ENCODE peak calls at places on chromosome 5, in six cellular contexts. One of them, this sample, is unnamed.

GRCh38 chr5:135436856-135437795 is 10.0 kb downstream of the DCANP1 start:
- DNase-seq in midbrain: no peak
- DNase-seq in NCI-H446: no peak
- DNase-seq in A549: no peak
- DNase-seq in activated CD4-positive, alpha-beta T cell treated with anti-CD3 and anti-CD28 coated beads, Interleukin-2, amount 50 U/mL, for 4 hours: no peak
- DNase-seq in body of pancreas: no peak
- DNase-seq in this sample: no peak

GRCh38 chr5:35194636-35195471 is 35.4 kb downstream of the PRLR start:
- DNase-seq in midbrain: no peak
- DNase-seq in NCI-H446: no peak
- DNase-seq in A549: no peak
- DNase-seq in activated CD4-positive, alpha-beta T cell treated with anti-CD3 and anti-CD28 coated beads, Interleukin-2, amount 50 U/mL, for 4 hours: no peak
- DNase-seq in body of pancreas: no peak
- DNase-seq in this sample: no peak

GRCh38 chr5:75167345-75167744 is 69.3 kb downstream of the ANKRD31 start:
- DNase-seq in midbrain: no peak
- DNase-seq in NCI-H446: no peak
- DNase-seq in A549: peak; percentile 31
- DNase-seq in activated CD4-positive, alpha-beta T cell treated with anti-CD3 and anti-CD28 coated beads, Interleukin-2, amount 50 U/mL, for 4 hours: no peak
- DNase-seq in body of pancreas: no peak
- DNase-seq in this sample: no peak

GRCh38 chr5:132274050-132274869 is 16.8 kb downstream of the PDLIM4 start:
- DNase-seq in midbrain: no peak
- DNase-seq in NCI-H446: no peak
- DNase-seq in A549: no peak
- DNase-seq in activated CD4-positive, alpha-beta T cell treated with anti-CD3 and anti-CD28 coated beads, Interleukin-2, amount 50 U/mL, for 4 hours: no peak
- DNase-seq in body of pancreas: no peak
- DNase-seq in this sample: no peak

GRCh38 chr5:146047396-146047795 is 58.0 kb downstream of the PLAC8L1 start:
- DNase-seq in midbrain: no peak
- DNase-seq in NCI-H446: no peak
- DNase-seq in A549: no peak
- DNase-seq in activated CD4-positive, alpha-beta T cell treated with anti-CD3 and anti-CD28 coated beads, Interleukin-2, amount 50 U/mL, for 4 hours: no peak
- DNase-seq in body of pancreas: no peak
- DNase-seq in this sample: no peak

GRCh38 chr5:77638763-77639451 is 394 bp upstream of the OTP start:
- DNase-seq in midbrain: no peak
- DNase-seq in NCI-H446: no peak
- DNase-seq in A549: no peak
- DNase-seq in activated CD4-positive, alpha-beta T cell treated with anti-CD3 and anti-CD28 coated beads, Interleukin-2, amount 50 U/mL, for 4 hours: no peak
- DNase-seq in body of pancreas: no peak
- DNase-seq in this sample: no peak

GRCh38 chr5:17429353-17429752 is 68.7 kb upstream of the TAF11L2 start:
- DNase-seq in midbrain: no peak
- DNase-seq in NCI-H446: no peak
- DNase-seq in A549: no peak
- DNase-seq in activated CD4-positive, alpha-beta T cell treated with anti-CD3 and anti-CD28 coated beads, Interleukin-2, amount 50 U/mL, for 4 hours: no peak
- DNase-seq in body of pancreas: no peak
- DNase-seq in this sample: no peak

GRCh38 chr5:9546973-9547947 is 1.4 kb upstream of the SEMA5A start:
- DNase-seq in midbrain: peak; percentile 57
- DNase-seq in NCI-H446: no peak
- DNase-seq in A549: no peak
- DNase-seq in activated CD4-positive, alpha-beta T cell treated with anti-CD3 and anti-CD28 coated beads, Interleukin-2, amount 50 U/mL, for 4 hours: no peak
- DNase-seq in body of pancreas: peak; percentile 66
- DNase-seq in this sample: peak; percentile 76

GRCh38 chr5:177457239-177458121 is 10.9 kb downstream of the PRR7 start:
- DNase-seq in midbrain: peak; percentile 78
- DNase-seq in NCI-H446: peak; percentile 90
- DNase-seq in A549: peak; percentile 98
- DNase-seq in activated CD4-positive, alpha-beta T cell treated with anti-CD3 and anti-CD28 coated beads, Interleukin-2, amount 50 U/mL, for 4 hours: no peak
- DNase-seq in body of pancreas: peak; percentile 82
- DNase-seq in this sample: peak; percentile 88

GRCh38 chr5:172715931-172716682 is 54.9 kb downstream of the DUSP1 start:
- DNase-seq in midbrain: no peak
- DNase-seq in NCI-H446: no peak
- DNase-seq in A549: peak; percentile 46
- DNase-seq in activated CD4-positive, alpha-beta T cell treated with anti-CD3 and anti-CD28 coated beads, Interleukin-2, amount 50 U/mL, for 4 hours: no peak
- DNase-seq in body of pancreas: no peak
- DNase-seq in this sample: no peak

GRCh38 chr5:27494845-27495244 is 456.5 kb upstream of the CDH9 start:
- DNase-seq in midbrain: no peak
- DNase-seq in NCI-H446: no peak
- DNase-seq in A549: no peak
- DNase-seq in activated CD4-positive, alpha-beta T cell treated with anti-CD3 and anti-CD28 coated beads, Interleukin-2, amount 50 U/mL, for 4 hours: no peak
- DNase-seq in body of pancreas: no peak
- DNase-seq in this sample: no peak

GRCh38 chr5:93188876-93189485 is 392.0 kb downstream of the NR2F1-AS1 start:
- DNase-seq in midbrain: no peak
- DNase-seq in NCI-H446: no peak
- DNase-seq in A549: no peak
- DNase-seq in activated CD4-positive, alpha-beta T cell treated with anti-CD3 and anti-CD28 coated beads, Interleukin-2, amount 50 U/mL, for 4 hours: no peak
- DNase-seq in body of pancreas: no peak
- DNase-seq in this sample: no peak

GRCh38 chr5:132427285-132428146 is 58.0 kb downstream of the SLC22A5 start:
- DNase-seq in midbrain: no peak
- DNase-seq in NCI-H446: no peak
- DNase-seq in A549: no peak
- DNase-seq in activated CD4-positive, alpha-beta T cell treated with anti-CD3 and anti-CD28 coated beads, Interleukin-2, amount 50 U/mL, for 4 hours: peak; percentile 64
- DNase-seq in body of pancreas: peak; percentile 59
- DNase-seq in this sample: no peak

GRCh38 chr5:141779642-141780041 is 97.6 kb upstream of the ARAP3 start:
- DNase-seq in midbrain: no peak
- DNase-seq in NCI-H446: peak; percentile 6
- DNase-seq in A549: no peak
- DNase-seq in activated CD4-positive, alpha-beta T cell treated with anti-CD3 and anti-CD28 coated beads, Interleukin-2, amount 50 U/mL, for 4 hours: no peak
- DNase-seq in body of pancreas: peak; percentile 8
- DNase-seq in this sample: no peak

GRCh38 chr5:103389846-103390245 is 131.3 kb downstream of the MACIR start:
- DNase-seq in midbrain: peak; percentile 46
- DNase-seq in NCI-H446: no peak
- DNase-seq in A549: no peak
- DNase-seq in activated CD4-positive, alpha-beta T cell treated with anti-CD3 and anti-CD28 coated beads, Interleukin-2, amount 50 U/mL, for 4 hours: no peak
- DNase-seq in body of pancreas: no peak
- DNase-seq in this sample: peak; percentile 40

GRCh38 chr5:79146352-79146751 is 34.7 kb downstream of the BHMT start:
- DNase-seq in midbrain: no peak
- DNase-seq in NCI-H446: no peak
- DNase-seq in A549: no peak
- DNase-seq in activated CD4-positive, alpha-beta T cell treated with anti-CD3 and anti-CD28 coated beads, Interleukin-2, amount 50 U/mL, for 4 hours: no peak
- DNase-seq in body of pancreas: no peak
- DNase-seq in this sample: no peak

GRCh38 chr5:151221574-151221973 is 2.3 kb downstream of the CCDC69 start:
- DNase-seq in midbrain: no peak
- DNase-seq in NCI-H446: no peak
- DNase-seq in A549: no peak
- DNase-seq in activated CD4-positive, alpha-beta T cell treated with anti-CD3 and anti-CD28 coated beads, Interleukin-2, amount 50 U/mL, for 4 hours: no peak
- DNase-seq in body of pancreas: no peak
- DNase-seq in this sample: no peak

GRCh38 chr5:6636293-6636692 is 3.1 kb downstream of the SRD5A1 start:
- DNase-seq in midbrain: no peak
- DNase-seq in NCI-H446: no peak
- DNase-seq in A549: no peak
- DNase-seq in activated CD4-positive, alpha-beta T cell treated with anti-CD3 and anti-CD28 coated beads, Interleukin-2, amount 50 U/mL, for 4 hours: no peak
- DNase-seq in body of pancreas: peak; percentile 13
- DNase-seq in this sample: no peak

GRCh38 chr5:120207139-120207538 is 257.0 kb upstream of the PRR16 start:
- DNase-seq in midbrain: no peak
- DNase-seq in NCI-H446: no peak
- DNase-seq in A549: no peak
- DNase-seq in activated CD4-positive, alpha-beta T cell treated with anti-CD3 and anti-CD28 coated beads, Interleukin-2, amount 50 U/mL, for 4 hours: no peak
- DNase-seq in body of pancreas: no peak
- DNase-seq in this sample: no peak

GRCh38 chr5:113693621-113694130 is 180.2 kb downstream of the YTHDC2 start:
- DNase-seq in midbrain: no peak
- DNase-seq in NCI-H446: peak; percentile 38
- DNase-seq in A549: no peak
- DNase-seq in activated CD4-positive, alpha-beta T cell treated with anti-CD3 and anti-CD28 coated beads, Interleukin-2, amount 50 U/mL, for 4 hours: no peak
- DNase-seq in body of pancreas: no peak
- DNase-seq in this sample: no peak

GRCh38 chr5:73654171-73654811 is 28.3 kb downstream of the ARHGEF28 start:
- DNase-seq in midbrain: no peak
- DNase-seq in NCI-H446: no peak
- DNase-seq in A549: no peak
- DNase-seq in activated CD4-positive, alpha-beta T cell treated with anti-CD3 and anti-CD28 coated beads, Interleukin-2, amount 50 U/mL, for 4 hours: no peak
- DNase-seq in body of pancreas: no peak
- DNase-seq in this sample: peak; percentile 5

GRCh38 chr5:159010611-159011497 is 88.9 kb downstream of the EBF1 start:
- DNase-seq in midbrain: no peak
- DNase-seq in NCI-H446: no peak
- DNase-seq in A549: no peak
- DNase-seq in activated CD4-positive, alpha-beta T cell treated with anti-CD3 and anti-CD28 coated beads, Interleukin-2, amount 50 U/mL, for 4 hours: no peak
- DNase-seq in body of pancreas: no peak
- DNase-seq in this sample: no peak

GRCh38 chr5:177997846-177998245 is 1.8 kb upstream of the PROP1 start:
- DNase-seq in midbrain: no peak
- DNase-seq in NCI-H446: no peak
- DNase-seq in A549: no peak
- DNase-seq in activated CD4-positive, alpha-beta T cell treated with anti-CD3 and anti-CD28 coated beads, Interleukin-2, amount 50 U/mL, for 4 hours: no peak
- DNase-seq in body of pancreas: no peak
- DNase-seq in this sample: no peak

GRCh38 chr5:124839371-124839998 is 93.0 kb upstream of the ZNF608 start:
- DNase-seq in midbrain: peak; percentile 33
- DNase-seq in NCI-H446: peak; percentile 46
- DNase-seq in A549: no peak
- DNase-seq in activated CD4-positive, alpha-beta T cell treated with anti-CD3 and anti-CD28 coated beads, Interleukin-2, amount 50 U/mL, for 4 hours: no peak
- DNase-seq in body of pancreas: no peak
- DNase-seq in this sample: peak; percentile 57

GRCh38 chr5:66207800-66208561 is 63.9 kb downstream of the SREK1 start:
- DNase-seq in midbrain: no peak
- DNase-seq in NCI-H446: no peak
- DNase-seq in A549: no peak
- DNase-seq in activated CD4-positive, alpha-beta T cell treated with anti-CD3 and anti-CD28 coated beads, Interleukin-2, amount 50 U/mL, for 4 hours: no peak
- DNase-seq in body of pancreas: no peak
- DNase-seq in this sample: no peak

GRCh38 chr5:159459132-159459627 is 128.9 kb upstream of the IL12B start:
- DNase-seq in midbrain: no peak
- DNase-seq in NCI-H446: no peak
- DNase-seq in A549: no peak
- DNase-seq in activated CD4-positive, alpha-beta T cell treated with anti-CD3 and anti-CD28 coated beads, Interleukin-2, amount 50 U/mL, for 4 hours: no peak
- DNase-seq in body of pancreas: no peak
- DNase-seq in this sample: no peak

GRCh38 chr5:42250-42649 is 49.7 kb upstream of the PLEKHG4B start:
- DNase-seq in midbrain: no peak
- DNase-seq in NCI-H446: no peak
- DNase-seq in A549: no peak
- DNase-seq in activated CD4-positive, alpha-beta T cell treated with anti-CD3 and anti-CD28 coated beads, Interleukin-2, amount 50 U/mL, for 4 hours: no peak
- DNase-seq in body of pancreas: peak; percentile 48
- DNase-seq in this sample: no peak

GRCh38 chr5:138641547-138642298 is 66.5 kb upstream of the HSPA9 start:
- DNase-seq in midbrain: peak; percentile 65
- DNase-seq in NCI-H446: peak; percentile 80
- DNase-seq in A549: peak; percentile 62
- DNase-seq in activated CD4-positive, alpha-beta T cell treated with anti-CD3 and anti-CD28 coated beads, Interleukin-2, amount 50 U/mL, for 4 hours: peak; percentile 72
- DNase-seq in body of pancreas: peak; percentile 80
- DNase-seq in this sample: peak; percentile 67

GRCh38 chr5:132180134-132180745 is 47.4 kb downstream of the P4HA2 start:
- DNase-seq in midbrain: peak; percentile 36
- DNase-seq in NCI-H446: peak; percentile 75
- DNase-seq in A549: peak; percentile 69
- DNase-seq in activated CD4-positive, alpha-beta T cell treated with anti-CD3 and anti-CD28 coated beads, Interleukin-2, amount 50 U/mL, for 4 hours: no peak
- DNase-seq in body of pancreas: peak; percentile 34
- DNase-seq in this sample: peak; percentile 25

GRCh38 chr5:141618030-141618803 is 583 bp downstream of the DIAPH1 start:
- DNase-seq in midbrain: no peak
- DNase-seq in NCI-H446: no peak
- DNase-seq in A549: peak; percentile 55
- DNase-seq in activated CD4-positive, alpha-beta T cell treated with anti-CD3 and anti-CD28 coated beads, Interleukin-2, amount 50 U/mL, for 4 hours: peak; percentile 50
- DNase-seq in body of pancreas: peak; percentile 90
- DNase-seq in this sample: no peak

GRCh38 chr5:172762214-172763119 is 8.5 kb downstream of the DUSP1 start:
- DNase-seq in midbrain: no peak
- DNase-seq in NCI-H446: no peak
- DNase-seq in A549: no peak
- DNase-seq in activated CD4-positive, alpha-beta T cell treated with anti-CD3 and anti-CD28 coated beads, Interleukin-2, amount 50 U/mL, for 4 hours: no peak
- DNase-seq in body of pancreas: no peak
- DNase-seq in this sample: no peak

GRCh38 chr5:131430794-131431193 is 166.9 kb downstream of the CDC42SE2 start:
- DNase-seq in midbrain: no peak
- DNase-seq in NCI-H446: no peak
- DNase-seq in A549: no peak
- DNase-seq in activated CD4-positive, alpha-beta T cell treated with anti-CD3 and anti-CD28 coated beads, Interleukin-2, amount 50 U/mL, for 4 hours: no peak
- DNase-seq in body of pancreas: no peak
- DNase-seq in this sample: no peak

GRCh38 chr5:65482280-65482726 is 583 bp upstream of the ADAMTS6 start:
- DNase-seq in midbrain: peak; percentile 49
- DNase-seq in NCI-H446: peak; percentile 11
- DNase-seq in A549: no peak
- DNase-seq in activated CD4-positive, alpha-beta T cell treated with anti-CD3 and anti-CD28 coated beads, Interleukin-2, amount 50 U/mL, for 4 hours: no peak
- DNase-seq in body of pancreas: no peak
- DNase-seq in this sample: peak; percentile 55

GRCh38 chr5:77180167-77181081 is 30.1 kb upstream of the PDE8B start:
- DNase-seq in midbrain: peak; percentile 18
- DNase-seq in NCI-H446: peak; percentile 63
- DNase-seq in A549: no peak
- DNase-seq in activated CD4-positive, alpha-beta T cell treated with anti-CD3 and anti-CD28 coated beads, Interleukin-2, amount 50 U/mL, for 4 hours: no peak
- DNase-seq in body of pancreas: peak; percentile 74
- DNase-seq in this sample: no peak

GRCh38 chr5:170479484-170479883 is 24.3 kb upstream of the KCNIP1 start:
- DNase-seq in midbrain: no peak
- DNase-seq in NCI-H446: no peak
- DNase-seq in A549: peak; percentile 68
- DNase-seq in activated CD4-positive, alpha-beta T cell treated with anti-CD3 and anti-CD28 coated beads, Interleukin-2, amount 50 U/mL, for 4 hours: no peak
- DNase-seq in body of pancreas: peak; percentile 38
- DNase-seq in this sample: no peak

GRCh38 chr5:135543151-135543818 is 7.5 kb upstream of the NEUROG1 start:
- DNase-seq in midbrain: no peak
- DNase-seq in NCI-H446: no peak
- DNase-seq in A549: no peak
- DNase-seq in activated CD4-positive, alpha-beta T cell treated with anti-CD3 and anti-CD28 coated beads, Interleukin-2, amount 50 U/mL, for 4 hours: no peak
- DNase-seq in body of pancreas: no peak
- DNase-seq in this sample: no peak

GRCh38 chr5:148996270-148996669 is 66.6 kb downstream of the SH3TC2 start:
- DNase-seq in midbrain: no peak
- DNase-seq in NCI-H446: no peak
- DNase-seq in A549: no peak
- DNase-seq in activated CD4-positive, alpha-beta T cell treated with anti-CD3 and anti-CD28 coated beads, Interleukin-2, amount 50 U/mL, for 4 hours: no peak
- DNase-seq in body of pancreas: no peak
- DNase-seq in this sample: peak; percentile 19